ENCODE peak calls at places on chromosome 5, in ten cellular contexts. One of them, this sample, is unnamed.

GRCh38 chr5:93422652-93423332 is 158.2 kb downstream of the NR2F1-AS1 start:
- DNase-seq in stimulated activated CD8-positive, alpha-beta memory T cell treated with anti-CD3 and anti-CD28 coated beads, Interleukin-4, amount 100 ng/mL, for 4 hours: no peak
- DNase-seq in ureter: no peak
- DNase-seq in caudate nucleus: no peak
- DNase-seq in neural progenitor cell: peak; percentile 30
- DNase-seq in C1 segment of cervical spinal cord: no peak
- DNase-seq in EL: no peak
- DNase-seq in SW 1271: no peak
- DNase-seq in COR-L47: no peak
- DNase-seq in HFF-Myc: no peak
- DNase-seq in this sample: no peak

GRCh38 chr5:33444542-33444941 is 3.8 kb downstream of the TARS1 start:
- DNase-seq in neural progenitor cell: no peak
- DNase-seq in COR-L47: no peak
- DNase-seq in SW 1271: no peak
- DNase-seq in ureter: no peak
- DNase-seq in stimulated activated CD8-positive, alpha-beta memory T cell treated with anti-CD3 and anti-CD28 coated beads, Interleukin-4, amount 100 ng/mL, for 4 hours: no peak
- DNase-seq in C1 segment of cervical spinal cord: no peak
- DNase-seq in EL: no peak
- DNase-seq in HFF-Myc: no peak
- DNase-seq in caudate nucleus: no peak
- DNase-seq in this sample: no peak

GRCh38 chr5:76724871-76725270 is 8.9 kb downstream of the F2R start:
- DNase-seq in C1 segment of cervical spinal cord: no peak
- DNase-seq in COR-L47: no peak
- DNase-seq in ureter: no peak
- DNase-seq in HFF-Myc: no peak
- DNase-seq in neural progenitor cell: no peak
- DNase-seq in SW 1271: no peak
- DNase-seq in EL: peak; percentile 81
- DNase-seq in stimulated activated CD8-positive, alpha-beta memory T cell treated with anti-CD3 and anti-CD28 coated beads, Interleukin-4, amount 100 ng/mL, for 4 hours: no peak
- DNase-seq in caudate nucleus: no peak
- DNase-seq in this sample: no peak

GRCh38 chr5:113250341-113250953 is 184.3 kb downstream of the TSSK1B start:
- DNase-seq in HFF-Myc: peak; percentile 85
- DNase-seq in neural progenitor cell: no peak
- DNase-seq in SW 1271: no peak
- DNase-seq in EL: peak; percentile 39
- DNase-seq in COR-L47: no peak
- DNase-seq in stimulated activated CD8-positive, alpha-beta memory T cell treated with anti-CD3 and anti-CD28 coated beads, Interleukin-4, amount 100 ng/mL, for 4 hours: no peak
- DNase-seq in ureter: no peak
- DNase-seq in caudate nucleus: no peak
- DNase-seq in C1 segment of cervical spinal cord: no peak
- DNase-seq in this sample: no peak

GRCh38 chr5:125281662-125282061 is 535.2 kb upstream of the ZNF608 start:
- DNase-seq in ureter: no peak
- DNase-seq in SW 1271: no peak
- DNase-seq in stimulated activated CD8-positive, alpha-beta memory T cell treated with anti-CD3 and anti-CD28 coated beads, Interleukin-4, amount 100 ng/mL, for 4 hours: no peak
- DNase-seq in caudate nucleus: no peak
- DNase-seq in COR-L47: no peak
- DNase-seq in C1 segment of cervical spinal cord: no peak
- DNase-seq in HFF-Myc: no peak
- DNase-seq in neural progenitor cell: no peak
- DNase-seq in EL: no peak
- DNase-seq in this sample: no peak

GRCh38 chr5:32319392-32319791 is 6.7 kb upstream of the MTMR12 start:
- DNase-seq in stimulated activated CD8-positive, alpha-beta memory T cell treated with anti-CD3 and anti-CD28 coated beads, Interleukin-4, amount 100 ng/mL, for 4 hours: no peak
- DNase-seq in ureter: no peak
- DNase-seq in caudate nucleus: no peak
- DNase-seq in COR-L47: no peak
- DNase-seq in EL: no peak
- DNase-seq in C1 segment of cervical spinal cord: no peak
- DNase-seq in neural progenitor cell: peak; percentile 45
- DNase-seq in SW 1271: no peak
- DNase-seq in HFF-Myc: no peak
- DNase-seq in this sample: no peak

GRCh38 chr5:37896159-37896558 is 56.3 kb upstream of the GDNF start:
- DNase-seq in neural progenitor cell: no peak
- DNase-seq in EL: no peak
- DNase-seq in C1 segment of cervical spinal cord: no peak
- DNase-seq in stimulated activated CD8-positive, alpha-beta memory T cell treated with anti-CD3 and anti-CD28 coated beads, Interleukin-4, amount 100 ng/mL, for 4 hours: no peak
- DNase-seq in SW 1271: no peak
- DNase-seq in COR-L47: no peak
- DNase-seq in ureter: no peak
- DNase-seq in HFF-Myc: no peak
- DNase-seq in caudate nucleus: no peak
- DNase-seq in this sample: no peak

GRCh38 chr5:669842-670395 is 23.2 kb downstream of the TPPP start:
- DNase-seq in C1 segment of cervical spinal cord: no peak
- DNase-seq in neural progenitor cell: no peak
- DNase-seq in stimulated activated CD8-positive, alpha-beta memory T cell treated with anti-CD3 and anti-CD28 coated beads, Interleukin-4, amount 100 ng/mL, for 4 hours: no peak
- DNase-seq in COR-L47: no peak
- DNase-seq in caudate nucleus: no peak
- DNase-seq in ureter: no peak
- DNase-seq in EL: no peak
- DNase-seq in SW 1271: no peak
- DNase-seq in HFF-Myc: no peak
- DNase-seq in this sample: no peak

GRCh38 chr5:92687793-92688467 is 893.1 kb downstream of the NR2F1-AS1 start:
- DNase-seq in caudate nucleus: no peak
- DNase-seq in COR-L47: no peak
- DNase-seq in C1 segment of cervical spinal cord: no peak
- DNase-seq in SW 1271: peak; percentile 4
- DNase-seq in HFF-Myc: peak; percentile 31
- DNase-seq in neural progenitor cell: peak; percentile 82
- DNase-seq in EL: peak; percentile 47
- DNase-seq in ureter: no peak
- DNase-seq in stimulated activated CD8-positive, alpha-beta memory T cell treated with anti-CD3 and anti-CD28 coated beads, Interleukin-4, amount 100 ng/mL, for 4 hours: no peak
- DNase-seq in this sample: peak; percentile 50

GRCh38 chr5:88672644-88673493 is 210.1 kb downstream of the MEF2C start:
- DNase-seq in C1 segment of cervical spinal cord: peak; percentile 78
- DNase-seq in ureter: no peak
- DNase-seq in EL: no peak
- DNase-seq in COR-L47: no peak
- DNase-seq in neural progenitor cell: peak; percentile 80
- DNase-seq in stimulated activated CD8-positive, alpha-beta memory T cell treated with anti-CD3 and anti-CD28 coated beads, Interleukin-4, amount 100 ng/mL, for 4 hours: no peak
- DNase-seq in caudate nucleus: peak; percentile 28
- DNase-seq in SW 1271: no peak
- DNase-seq in HFF-Myc: no peak
- DNase-seq in this sample: no peak

GRCh38 chr5:38182991-38183390 is 75.4 kb upstream of the EGFLAM start:
- DNase-seq in HFF-Myc: no peak
- DNase-seq in SW 1271: no peak
- DNase-seq in EL: no peak
- DNase-seq in stimulated activated CD8-positive, alpha-beta memory T cell treated with anti-CD3 and anti-CD28 coated beads, Interleukin-4, amount 100 ng/mL, for 4 hours: no peak
- DNase-seq in caudate nucleus: no peak
- DNase-seq in COR-L47: no peak
- DNase-seq in ureter: no peak
- DNase-seq in C1 segment of cervical spinal cord: no peak
- DNase-seq in neural progenitor cell: no peak
- DNase-seq in this sample: no peak

GRCh38 chr5:16574789-16575785 is 41.7 kb downstream of the RETREG1 start:
- DNase-seq in stimulated activated CD8-positive, alpha-beta memory T cell treated with anti-CD3 and anti-CD28 coated beads, Interleukin-4, amount 100 ng/mL, for 4 hours: no peak
- DNase-seq in caudate nucleus: no peak
- DNase-seq in EL: peak; percentile 83
- DNase-seq in neural progenitor cell: peak; percentile 46
- DNase-seq in ureter: no peak
- DNase-seq in HFF-Myc: no peak
- DNase-seq in SW 1271: no peak
- DNase-seq in COR-L47: no peak
- DNase-seq in C1 segment of cervical spinal cord: peak; percentile 66
- DNase-seq in this sample: no peak

GRCh38 chr5:27962201-27962600 is 923.8 kb upstream of the CDH9 start:
- DNase-seq in EL: no peak
- DNase-seq in C1 segment of cervical spinal cord: no peak
- DNase-seq in neural progenitor cell: no peak
- DNase-seq in ureter: no peak
- DNase-seq in SW 1271: no peak
- DNase-seq in COR-L47: no peak
- DNase-seq in stimulated activated CD8-positive, alpha-beta memory T cell treated with anti-CD3 and anti-CD28 coated beads, Interleukin-4, amount 100 ng/mL, for 4 hours: no peak
- DNase-seq in caudate nucleus: no peak
- DNase-seq in HFF-Myc: no peak
- DNase-seq in this sample: no peak

GRCh38 chr5:74194196-74194595 is 446.3 kb downstream of the ENC1 start:
- DNase-seq in EL: no peak
- DNase-seq in SW 1271: no peak
- DNase-seq in ureter: no peak
- DNase-seq in COR-L47: no peak
- DNase-seq in stimulated activated CD8-positive, alpha-beta memory T cell treated with anti-CD3 and anti-CD28 coated beads, Interleukin-4, amount 100 ng/mL, for 4 hours: no peak
- DNase-seq in C1 segment of cervical spinal cord: no peak
- DNase-seq in caudate nucleus: no peak
- DNase-seq in neural progenitor cell: no peak
- DNase-seq in HFF-Myc: no peak
- DNase-seq in this sample: no peak

GRCh38 chr5:123176938-123177275 is 87.9 kb downstream of the PRDM6 start:
- DNase-seq in neural progenitor cell: no peak
- DNase-seq in HFF-Myc: no peak
- DNase-seq in ureter: no peak
- DNase-seq in caudate nucleus: no peak
- DNase-seq in EL: no peak
- DNase-seq in C1 segment of cervical spinal cord: no peak
- DNase-seq in SW 1271: no peak
- DNase-seq in COR-L47: no peak
- DNase-seq in stimulated activated CD8-positive, alpha-beta memory T cell treated with anti-CD3 and anti-CD28 coated beads, Interleukin-4, amount 100 ng/mL, for 4 hours: no peak
- DNase-seq in this sample: no peak

GRCh38 chr5:59164041-59164830 is 581.4 kb downstream of the RAB3C start:
- DNase-seq in COR-L47: no peak
- DNase-seq in SW 1271: no peak
- DNase-seq in C1 segment of cervical spinal cord: no peak
- DNase-seq in neural progenitor cell: no peak
- DNase-seq in stimulated activated CD8-positive, alpha-beta memory T cell treated with anti-CD3 and anti-CD28 coated beads, Interleukin-4, amount 100 ng/mL, for 4 hours: no peak
- DNase-seq in EL: peak; percentile 18
- DNase-seq in caudate nucleus: no peak
- DNase-seq in ureter: no peak
- DNase-seq in HFF-Myc: peak; percentile 31
- DNase-seq in this sample: no peak

GRCh38 chr5:71732011-71732410 is 12.9 kb downstream of the CARTPT start:
- DNase-seq in EL: no peak
- DNase-seq in SW 1271: no peak
- DNase-seq in stimulated activated CD8-positive, alpha-beta memory T cell treated with anti-CD3 and anti-CD28 coated beads, Interleukin-4, amount 100 ng/mL, for 4 hours: no peak
- DNase-seq in HFF-Myc: no peak
- DNase-seq in neural progenitor cell: no peak
- DNase-seq in caudate nucleus: no peak
- DNase-seq in ureter: no peak
- DNase-seq in COR-L47: no peak
- DNase-seq in C1 segment of cervical spinal cord: no peak
- DNase-seq in this sample: no peak

GRCh38 chr5:115558388-115558956 is 13.9 kb upstream of the FEM1C start:
- DNase-seq in neural progenitor cell: no peak
- DNase-seq in stimulated activated CD8-positive, alpha-beta memory T cell treated with anti-CD3 and anti-CD28 coated beads, Interleukin-4, amount 100 ng/mL, for 4 hours: no peak
- DNase-seq in EL: peak; percentile 28
- DNase-seq in caudate nucleus: no peak
- DNase-seq in C1 segment of cervical spinal cord: no peak
- DNase-seq in ureter: no peak
- DNase-seq in COR-L47: no peak
- DNase-seq in HFF-Myc: no peak
- DNase-seq in SW 1271: no peak
- DNase-seq in this sample: no peak

GRCh38 chr5:180205936-180206335 is 3.1 kb downstream of the RASGEF1C start:
- DNase-seq in SW 1271: no peak
- DNase-seq in EL: no peak
- DNase-seq in ureter: no peak
- DNase-seq in caudate nucleus: no peak
- DNase-seq in stimulated activated CD8-positive, alpha-beta memory T cell treated with anti-CD3 and anti-CD28 coated beads, Interleukin-4, amount 100 ng/mL, for 4 hours: no peak
- DNase-seq in COR-L47: no peak
- DNase-seq in HFF-Myc: no peak
- DNase-seq in C1 segment of cervical spinal cord: no peak
- DNase-seq in neural progenitor cell: no peak
- DNase-seq in this sample: no peak

GRCh38 chr5:82306151-82306550 is 28.0 kb upstream of the RPS23 start:
- DNase-seq in stimulated activated CD8-positive, alpha-beta memory T cell treated with anti-CD3 and anti-CD28 coated beads, Interleukin-4, amount 100 ng/mL, for 4 hours: no peak
- DNase-seq in HFF-Myc: no peak
- DNase-seq in ureter: no peak
- DNase-seq in neural progenitor cell: peak; percentile 80
- DNase-seq in EL: no peak
- DNase-seq in COR-L47: no peak
- DNase-seq in C1 segment of cervical spinal cord: no peak
- DNase-seq in caudate nucleus: no peak
- DNase-seq in SW 1271: no peak
- DNase-seq in this sample: no peak

GRCh38 chr5:140357731-140358093 is 2.3 kb upstream of the SLC4A9 start:
- DNase-seq in neural progenitor cell: peak; percentile 90
- DNase-seq in C1 segment of cervical spinal cord: peak; percentile 80
- DNase-seq in EL: peak; percentile 89
- DNase-seq in ureter: peak; percentile 87
- DNase-seq in HFF-Myc: peak; percentile 63
- DNase-seq in caudate nucleus: peak; percentile 35
- DNase-seq in SW 1271: peak; percentile 89
- DNase-seq in stimulated activated CD8-positive, alpha-beta memory T cell treated with anti-CD3 and anti-CD28 coated beads, Interleukin-4, amount 100 ng/mL, for 4 hours: peak; percentile 40
- DNase-seq in COR-L47: peak; percentile 74
- DNase-seq in this sample: peak; percentile 81

GRCh38 chr5:153402550-153402949 is 87.9 kb upstream of the GRIA1 start:
- DNase-seq in neural progenitor cell: no peak
- DNase-seq in C1 segment of cervical spinal cord: no peak
- DNase-seq in caudate nucleus: no peak
- DNase-seq in HFF-Myc: peak; percentile 14
- DNase-seq in EL: peak; percentile 71
- DNase-seq in SW 1271: no peak
- DNase-seq in ureter: no peak
- DNase-seq in COR-L47: no peak
- DNase-seq in stimulated activated CD8-positive, alpha-beta memory T cell treated with anti-CD3 and anti-CD28 coated beads, Interleukin-4, amount 100 ng/mL, for 4 hours: no peak
- DNase-seq in this sample: no peak

GRCh38 chr5:122906768-122907167 is 61.4 kb downstream of the SNX24 start:
- DNase-seq in ureter: no peak
- DNase-seq in HFF-Myc: no peak
- DNase-seq in COR-L47: no peak
- DNase-seq in stimulated activated CD8-positive, alpha-beta memory T cell treated with anti-CD3 and anti-CD28 coated beads, Interleukin-4, amount 100 ng/mL, for 4 hours: no peak
- DNase-seq in caudate nucleus: no peak
- DNase-seq in EL: peak; percentile 78
- DNase-seq in SW 1271: no peak
- DNase-seq in C1 segment of cervical spinal cord: no peak
- DNase-seq in neural progenitor cell: no peak
- DNase-seq in this sample: no peak

GRCh38 chr5:151036556-151036955 is 16.2 kb downstream of the GPX3 start:
- DNase-seq in COR-L47: peak; percentile 96
- DNase-seq in caudate nucleus: no peak
- DNase-seq in ureter: no peak
- DNase-seq in stimulated activated CD8-positive, alpha-beta memory T cell treated with anti-CD3 and anti-CD28 coated beads, Interleukin-4, amount 100 ng/mL, for 4 hours: no peak
- DNase-seq in C1 segment of cervical spinal cord: no peak
- DNase-seq in HFF-Myc: no peak
- DNase-seq in neural progenitor cell: no peak
- DNase-seq in SW 1271: no peak
- DNase-seq in EL: no peak
- DNase-seq in this sample: peak; percentile 41

GRCh38 chr5:59390074-59390659 is 503.4 kb downstream of the PDE4D start:
- DNase-seq in HFF-Myc: peak; percentile 19
- DNase-seq in EL: peak; percentile 22
- DNase-seq in stimulated activated CD8-positive, alpha-beta memory T cell treated with anti-CD3 and anti-CD28 coated beads, Interleukin-4, amount 100 ng/mL, for 4 hours: no peak
- DNase-seq in ureter: no peak
- DNase-seq in SW 1271: peak; percentile 23
- DNase-seq in COR-L47: peak; percentile 12
- DNase-seq in caudate nucleus: no peak
- DNase-seq in neural progenitor cell: peak; percentile 53
- DNase-seq in C1 segment of cervical spinal cord: no peak
- DNase-seq in this sample: peak; percentile 2

GRCh38 chr5:146704949-146705665 is 173.4 kb downstream of the PPP2R2B start:
- DNase-seq in neural progenitor cell: no peak
- DNase-seq in COR-L47: no peak
- DNase-seq in caudate nucleus: no peak
- DNase-seq in SW 1271: no peak
- DNase-seq in C1 segment of cervical spinal cord: no peak
- DNase-seq in stimulated activated CD8-positive, alpha-beta memory T cell treated with anti-CD3 and anti-CD28 coated beads, Interleukin-4, amount 100 ng/mL, for 4 hours: no peak
- DNase-seq in ureter: no peak
- DNase-seq in HFF-Myc: no peak
- DNase-seq in EL: no peak
- DNase-seq in this sample: no peak

GRCh38 chr5:1031306-1031959 is 22.8 kb downstream of the NKD2 start:
- DNase-seq in C1 segment of cervical spinal cord: no peak
- DNase-seq in stimulated activated CD8-positive, alpha-beta memory T cell treated with anti-CD3 and anti-CD28 coated beads, Interleukin-4, amount 100 ng/mL, for 4 hours: no peak
- DNase-seq in EL: no peak
- DNase-seq in HFF-Myc: no peak
- DNase-seq in caudate nucleus: no peak
- DNase-seq in SW 1271: no peak
- DNase-seq in COR-L47: no peak
- DNase-seq in ureter: no peak
- DNase-seq in neural progenitor cell: no peak
- DNase-seq in this sample: no peak

GRCh38 chr5:36552626-36553393 is 53.6 kb upstream of the SLC1A3 start:
- DNase-seq in COR-L47: no peak
- DNase-seq in ureter: no peak
- DNase-seq in SW 1271: no peak
- DNase-seq in stimulated activated CD8-positive, alpha-beta memory T cell treated with anti-CD3 and anti-CD28 coated beads, Interleukin-4, amount 100 ng/mL, for 4 hours: no peak
- DNase-seq in neural progenitor cell: no peak
- DNase-seq in C1 segment of cervical spinal cord: no peak
- DNase-seq in HFF-Myc: no peak
- DNase-seq in caudate nucleus: no peak
- DNase-seq in EL: peak; percentile 16
- DNase-seq in this sample: no peak